ENCODE peak calls at places on chromosomes 13 and 19, in nine cellular contexts. L, R, D, C, T, S, O, Q and A are unnamed samples.
A peak's percentile ranks its signal among the peaks of the same experiment; 100 is the strongest.

GRCh38 chr13:45807520-45808099 is 43.9 kb downstream of the SIAH3 start:
- DNase-seq in R (no peak), L (peak; percentile 52), T (no peak), C (peak; percentile 56), D (no peak), Q (peak; percentile 62), S (no peak), O (peak; percentile 52), A (no peak)

GRCh38 chr19:14103310-14103709 is 12.8 kb upstream of the SAMD1 start:
- DNase-seq in T (no peak), D (no peak), C (no peak), Q (no peak), L (no peak), R (no peak), S (no peak), O (no peak), A (no peak)

GRCh38 chr13:36344886-36345437 is 1.2 kb downstream of the SPART start:
- DNase-seq in L (no peak), C (peak; percentile 42), S (no peak), O (no peak), R (no peak), Q (no peak), T (no peak), D (no peak), A (no peak)

GRCh38 chr13:39536274-39536673 is 66.7 kb downstream of the LHFPL6 start:
- DNase-seq in T (no peak), C (no peak), O (no peak), S (no peak), D (no peak), Q (no peak), L (no peak), R (no peak), A (no peak)

GRCh38 chr19:31761281-31761913 is 412.2 kb upstream of the TSHZ3 start:
- DNase-seq in C (no peak), L (no peak), R (no peak), D (no peak), T (no peak), S (no peak), O (no peak), Q (no peak), A (no peak)

GRCh38 chr19:7944177-7944761 is 803 bp upstream of the TIMM44 start:
- DNase-seq in C (peak; percentile 97), D (peak; percentile 75), R (peak; percentile 82), L (peak; percentile 92), S (peak; percentile 91), T (peak; percentile 79), Q (peak; percentile 93), O (peak; percentile 94), A (peak; percentile 76)

GRCh38 chr19:48746738-48747575 is at the start of gene IZUMO1:
- DNase-seq in D (no peak), L (peak; percentile 67), Q (peak; percentile 90), R (peak; percentile 73), C (peak; percentile 97), O (peak; percentile 91), T (peak; percentile 66), S (peak; percentile 87), A (peak; percentile 73)

GRCh38 chr13:46288570-46289259 is 77.0 kb downstream of the LRRC63 start:
- DNase-seq in C (peak; percentile 63), T (no peak), R (no peak), D (no peak), Q (peak; percentile 64), O (no peak), S (no peak), L (peak; percentile 52), A (no peak)

GRCh38 chr19:29507081-29507860 is 18.5 kb upstream of the VSTM2B start:
- DNase-seq in D (peak; percentile 37), Q (no peak), S (no peak), L (no peak), C (no peak), R (no peak), T (no peak), O (no peak), A (no peak)

GRCh38 chr19:28633223-28634030 is 579.5 kb downstream of the UQCRFS1 start:
- DNase-seq in Q (peak; percentile 38), C (peak; percentile 77), L (peak; percentile 50), S (peak; percentile 58), D (no peak), R (no peak), O (peak; percentile 21), T (no peak), A (peak; percentile 22)

GRCh38 chr13:101624210-101624922 is 171.9 kb downstream of the ITGBL1 start:
- DNase-seq in T (no peak), D (no peak), C (no peak), L (no peak), O (no peak), S (no peak), R (no peak), Q (peak; percentile 51), A (no peak)

GRCh38 chr19:44582581-44583265 is 30.6 kb upstream of the IGSF23 start:
- DNase-seq in C (peak; percentile 63), S (no peak), L (no peak), T (no peak), D (no peak), R (no peak), O (peak; percentile 44), Q (peak; percentile 28), A (no peak)

GRCh38 chr19:679418-680286 is 3.5 kb downstream of the FSTL3 start:
- DNase-seq in O (peak; percentile 53), S (peak; percentile 85), C (peak; percentile 89), Q (peak; percentile 90), L (peak; percentile 72), R (peak; percentile 81), T (peak; percentile 48), D (peak; percentile 83), A (no peak)

GRCh38 chr19:677601-678380 is 1.6 kb downstream of the FSTL3 start:
- DNase-seq in O (no peak), R (no peak), T (no peak), S (peak; percentile 56), Q (peak; percentile 44), D (peak; percentile 59), L (no peak), C (no peak), A (no peak)

GRCh38 chr19:680287-681028 is 4.3 kb downstream of the FSTL3 start:
- DNase-seq in R (peak; percentile 99), D (peak; percentile 100), T (peak; percentile 97), Q (peak; percentile 99), L (peak; percentile 98), C (peak; percentile 99), O (peak; percentile 100), S (peak; percentile 100), A (peak; percentile 88)

GRCh38 chr19:677201-677600 is 1.0 kb downstream of the FSTL3 start:
- DNase-seq in O (no peak), L (peak; percentile 82), R (peak; percentile 80), T (peak; percentile 18), D (peak; percentile 74), Q (peak; percentile 82), S (peak; percentile 87), C (peak; percentile 87), A (no peak)

DNA sequence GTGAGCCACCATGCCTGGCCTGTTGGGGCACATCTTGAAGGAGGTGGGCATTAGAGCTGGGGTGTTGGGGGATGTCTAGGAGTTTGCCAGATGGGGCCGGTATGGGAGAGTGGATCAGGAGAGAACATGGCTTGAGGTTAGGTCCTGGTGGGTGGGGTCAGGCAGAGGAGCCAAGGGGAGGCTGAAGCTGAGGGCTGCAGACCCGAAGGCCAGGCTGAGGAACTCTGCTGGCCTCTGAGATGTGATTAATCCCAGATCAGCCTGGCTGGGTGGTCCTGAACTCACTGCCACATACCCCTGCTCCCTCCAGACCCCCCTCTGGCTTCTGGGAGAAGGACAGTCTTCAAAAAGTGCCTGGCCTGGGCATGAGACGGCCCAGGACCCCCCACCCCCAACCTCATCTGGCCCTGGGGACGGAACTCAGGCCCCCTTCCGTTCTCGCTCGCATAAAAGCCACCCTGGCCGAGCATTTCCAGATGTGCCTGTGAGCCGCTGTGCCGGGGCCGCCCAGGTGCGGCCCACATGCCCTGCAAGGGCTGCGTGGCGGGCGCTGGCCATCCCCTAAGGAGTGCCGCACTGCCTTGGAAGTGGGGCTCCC is 2.7 kb downstream of the FSTL3 start:
- DNase-seq in S (no peak), R (no peak), C (no peak), L (no peak), O (no peak), T (no peak), D (no peak), Q (no peak), A (no peak)
- H3K4me3 ChIP-seq in S (peak overlapping the region; percentile 82), R (peak overlapping the region; percentile 68), C (no peak overlapping the region), L (peak overlapping the region; percentile 58), O (no peak overlapping the region), T (peak overlapping the region; percentile 63), D (no peak overlapping the region), Q (peak overlapping the region; percentile 45), A (peak overlapping the region; percentile 68)

DNA sequence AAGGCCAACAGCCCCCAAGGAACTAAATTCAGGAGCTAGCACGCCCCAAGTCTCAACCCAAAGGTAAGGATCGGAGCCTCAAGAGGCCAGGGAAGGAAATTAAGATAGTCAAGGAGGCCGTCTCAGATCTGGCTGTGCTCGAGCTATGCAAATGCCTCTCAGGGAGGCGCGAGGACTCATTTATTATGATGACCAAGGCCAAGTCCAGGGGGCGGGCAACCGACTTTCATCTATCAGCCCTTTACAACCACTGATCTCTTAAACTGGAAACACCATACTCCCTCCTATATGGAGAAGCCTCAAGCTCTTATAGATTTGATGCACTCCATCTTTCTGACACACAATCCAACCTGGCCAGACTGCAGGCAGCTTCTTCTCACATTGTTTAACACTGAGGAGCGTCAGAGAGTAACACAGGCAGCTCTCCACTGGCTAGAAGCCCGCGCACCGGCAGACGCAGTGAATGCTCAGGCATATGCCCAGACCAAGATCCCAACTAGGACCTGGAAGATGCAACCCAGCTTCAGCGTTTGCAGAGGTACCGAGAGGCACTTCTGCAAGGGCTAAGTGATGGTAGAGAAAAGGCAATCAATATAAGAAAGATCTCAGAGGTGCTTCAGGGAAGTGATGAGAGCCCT is 9.6 kb upstream of the SLC15A1 start:
- DNase-seq in L (no peak), S (no peak), R (no peak), C (no peak), O (no peak), D (no peak), Q (no peak), T (no peak), A (no peak)
- TF ChIP-seq CTCF in L (no peak), S (no peak), R (no peak), C (no peak), O (no peak), D (no peak), Q (no peak), T (no peak), A (no peak)

DNA sequence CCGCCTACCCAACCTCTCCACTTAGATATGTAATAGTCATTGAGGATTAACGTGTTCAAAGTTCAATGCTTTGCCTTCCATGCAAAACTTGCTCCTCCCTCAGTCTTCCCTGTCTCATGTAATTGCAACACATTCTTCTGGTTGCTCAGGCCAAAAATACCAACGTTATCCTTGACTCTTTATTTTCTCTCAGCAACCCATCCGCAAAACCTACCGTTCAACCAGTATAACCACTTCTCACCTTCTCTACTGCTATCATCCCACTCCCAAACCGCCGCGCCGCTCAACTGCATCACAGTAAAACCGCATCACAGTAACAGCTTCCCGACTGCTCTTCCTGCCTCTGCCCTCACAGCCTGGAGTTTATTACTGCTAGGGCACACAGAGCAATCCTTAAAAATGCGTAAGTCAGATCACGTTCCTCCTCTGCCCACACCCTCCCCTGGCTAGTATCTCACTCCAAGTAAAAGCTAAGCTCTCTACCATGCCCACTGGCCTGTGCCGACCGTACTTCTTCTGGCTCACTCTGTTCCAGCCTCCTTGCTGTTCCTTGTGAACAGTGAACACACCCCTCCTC is 8.2 kb downstream of the MTIF3 start:
- DNase-seq in S (no peak), C (no peak), L (no peak), Q (no peak), D (no peak), R (no peak), T (no peak), O (no peak), A (no peak)
- H3K4me3 ChIP-seq in S (no peak overlapping the region), C (no peak overlapping the region), L (no peak overlapping the region), Q (no peak overlapping the region), D (no peak overlapping the region), R (no peak overlapping the region), T (no peak overlapping the region), O (no peak overlapping the region), A (no peak overlapping the region)

GRCh38 chr19:43229315-43229714 is 23.9 kb upstream of the PSG4 start:
- DNase-seq in R (no peak), L (peak; percentile 31), S (no peak), Q (no peak), C (peak; percentile 6), T (no peak), O (no peak), D (no peak), A (no peak)
- TF ChIP-seq CTCF in R (no peak), L (peak; percentile 38), S (no peak), Q (no peak), C (no peak), T (peak; percentile 26), O (no peak), D (no peak), A (no peak)